ENCODE peak calls at places on chromosome 22, in six cellular contexts. One of them, this sample, is unnamed.

GRCh38 chr22:49751968-49752597 is 75.6 kb downstream of the BRD1 start:
- DNase-seq in CD4-positive, alpha-beta T cell: no peak
- DNase-seq in NCI-H1694: no peak
- DNase-seq in GM10248: no peak
- DNase-seq in activated CD4-positive, alpha-beta T cell treated with anti-CD3 and anti-CD28 coated beads for 48 hours: no peak
- DNase-seq in lung microvascular endothelial cell: no peak
- DNase-seq in this sample: no peak

GRCh38 chr22:40036126-40036525 is 41.4 kb downstream of the FAM83F start:
- DNase-seq in lung microvascular endothelial cell: no peak
- DNase-seq in NCI-H1694: no peak
- DNase-seq in CD4-positive, alpha-beta T cell: no peak
- DNase-seq in activated CD4-positive, alpha-beta T cell treated with anti-CD3 and anti-CD28 coated beads for 48 hours: no peak
- DNase-seq in GM10248: no peak
- DNase-seq in this sample: no peak

GRCh38 chr22:44331881-44332714 is 19.3 kb upstream of the SHISAL1 start:
- DNase-seq in CD4-positive, alpha-beta T cell: no peak
- DNase-seq in NCI-H1694: no peak
- DNase-seq in activated CD4-positive, alpha-beta T cell treated with anti-CD3 and anti-CD28 coated beads for 48 hours: no peak
- DNase-seq in lung microvascular endothelial cell: peak
- DNase-seq in GM10248: no peak
- DNase-seq in this sample: no peak

GRCh38 chr22:31155425-31155824 is 4.6 kb upstream of the RNF185 start:
- DNase-seq in CD4-positive, alpha-beta T cell: no peak
- DNase-seq in activated CD4-positive, alpha-beta T cell treated with anti-CD3 and anti-CD28 coated beads for 48 hours: no peak
- DNase-seq in NCI-H1694: no peak
- DNase-seq in GM10248: no peak
- DNase-seq in lung microvascular endothelial cell: peak
- DNase-seq in this sample: no peak

GRCh38 chr22:45082795-45083194 is 73.0 kb upstream of the PHF21B start:
- DNase-seq in lung microvascular endothelial cell: peak
- DNase-seq in GM10248: no peak
- DNase-seq in activated CD4-positive, alpha-beta T cell treated with anti-CD3 and anti-CD28 coated beads for 48 hours: peak
- DNase-seq in NCI-H1694: no peak
- DNase-seq in CD4-positive, alpha-beta T cell: no peak
- DNase-seq in this sample: no peak

GRCh38 chr22:35611891-35612576 is 5.1 kb downstream of the MB start:
- DNase-seq in GM10248: no peak
- DNase-seq in NCI-H1694: no peak
- DNase-seq in CD4-positive, alpha-beta T cell: no peak
- DNase-seq in activated CD4-positive, alpha-beta T cell treated with anti-CD3 and anti-CD28 coated beads for 48 hours: no peak
- DNase-seq in lung microvascular endothelial cell: no peak
- DNase-seq in this sample: no peak

GRCh38 chr22:39444937-39445465 is 11.8 kb upstream of the MGAT3 start:
- DNase-seq in activated CD4-positive, alpha-beta T cell treated with anti-CD3 and anti-CD28 coated beads for 48 hours: no peak
- DNase-seq in GM10248: no peak
- DNase-seq in CD4-positive, alpha-beta T cell: no peak
- DNase-seq in lung microvascular endothelial cell: no peak
- DNase-seq in NCI-H1694: no peak
- DNase-seq in this sample: no peak

GRCh38 chr22:21009638-21010425 is 5.1 kb upstream of the P2RX6 start:
- DNase-seq in lung microvascular endothelial cell: peak
- DNase-seq in NCI-H1694: no peak
- DNase-seq in GM10248: peak
- DNase-seq in activated CD4-positive, alpha-beta T cell treated with anti-CD3 and anti-CD28 coated beads for 48 hours: peak
- DNase-seq in CD4-positive, alpha-beta T cell: no peak
- DNase-seq in this sample: no peak

GRCh38 chr22:49664371-49664881 is 163.2 kb downstream of the BRD1 start:
- DNase-seq in activated CD4-positive, alpha-beta T cell treated with anti-CD3 and anti-CD28 coated beads for 48 hours: no peak
- DNase-seq in CD4-positive, alpha-beta T cell: no peak
- DNase-seq in GM10248: no peak
- DNase-seq in NCI-H1694: no peak
- DNase-seq in lung microvascular endothelial cell: no peak
- DNase-seq in this sample: no peak

GRCh38 chr22:46055176-46055850 is 78.4 kb upstream of the WNT7B start:
- DNase-seq in activated CD4-positive, alpha-beta T cell treated with anti-CD3 and anti-CD28 coated beads for 48 hours: no peak
- DNase-seq in GM10248: no peak
- DNase-seq in NCI-H1694: no peak
- DNase-seq in lung microvascular endothelial cell: peak
- DNase-seq in CD4-positive, alpha-beta T cell: no peak
- DNase-seq in this sample: no peak

GRCh38 chr22:31892080-31892433 is 52.3 kb upstream of the YWHAH start:
- DNase-seq in lung microvascular endothelial cell: no peak
- DNase-seq in GM10248: no peak
- DNase-seq in CD4-positive, alpha-beta T cell: no peak
- DNase-seq in NCI-H1694: no peak
- DNase-seq in activated CD4-positive, alpha-beta T cell treated with anti-CD3 and anti-CD28 coated beads for 48 hours: no peak
- DNase-seq in this sample: no peak

GRCh38 chr22:32815059-32815458 is 13.6 kb downstream of the TIMP3 start:
- DNase-seq in CD4-positive, alpha-beta T cell: no peak
- DNase-seq in activated CD4-positive, alpha-beta T cell treated with anti-CD3 and anti-CD28 coated beads for 48 hours: no peak
- DNase-seq in lung microvascular endothelial cell: no peak
- DNase-seq in GM10248: no peak
- DNase-seq in NCI-H1694: no peak
- DNase-seq in this sample: no peak

GRCh38 chr22:40415531-40416266 is 45.3 kb downstream of the SGSM3 start:
- DNase-seq in GM10248: peak
- DNase-seq in activated CD4-positive, alpha-beta T cell treated with anti-CD3 and anti-CD28 coated beads for 48 hours: no peak
- DNase-seq in NCI-H1694: no peak
- DNase-seq in CD4-positive, alpha-beta T cell: no peak
- DNase-seq in lung microvascular endothelial cell: peak
- DNase-seq in this sample: no peak

GRCh38 chr22:39185601-39186012 is 33.1 kb upstream of the CBX7 start:
- DNase-seq in GM10248: no peak
- DNase-seq in NCI-H1694: no peak
- DNase-seq in CD4-positive, alpha-beta T cell: no peak
- DNase-seq in lung microvascular endothelial cell: peak
- DNase-seq in activated CD4-positive, alpha-beta T cell treated with anti-CD3 and anti-CD28 coated beads for 48 hours: no peak
- DNase-seq in this sample: no peak

GRCh38 chr22:49951986-49952896 is 8.3 kb upstream of the PIM3 start:
- DNase-seq in activated CD4-positive, alpha-beta T cell treated with anti-CD3 and anti-CD28 coated beads for 48 hours: no peak
- DNase-seq in GM10248: no peak
- DNase-seq in CD4-positive, alpha-beta T cell: no peak
- DNase-seq in lung microvascular endothelial cell: peak
- DNase-seq in NCI-H1694: no peak
- DNase-seq in this sample: peak

GRCh38 chr22:29520851-29521250 is 32.7 kb downstream of the THOC5 start:
- DNase-seq in lung microvascular endothelial cell: peak
- DNase-seq in NCI-H1694: no peak
- DNase-seq in activated CD4-positive, alpha-beta T cell treated with anti-CD3 and anti-CD28 coated beads for 48 hours: no peak
- DNase-seq in GM10248: no peak
- DNase-seq in CD4-positive, alpha-beta T cell: no peak
- DNase-seq in this sample: no peak